ENCODE peak calls at places on chromosomes 6 and 20, in nine cellular contexts. M is G401; B is stimulated activated CD8-positive, alpha-beta memory T cell treated with anti-CD3 and anti-CD28 coated beads, Interleukin-7, amount 100 ng/mL, for 4 hours; P is epithelial cell of prostate; D is activated T-helper 1 cell treated with Interleukin-2 at 50 U/mL for 16 hours; L is pulmonary artery endothelial cell; C is NCI-H1092; H is OCI-LY7; A is left ventricle myocardium inferior. F is an unnamed sample.

GRCh38 chr20:16350465-16350864 is 222.8 kb downstream of the KIF16B start:
- DNase-seq in M (no peak), B (no peak), P (peak; percentile 60), D (no peak), L (no peak), C (no peak), H (no peak), A (no peak), F (no peak)

GRCh38 chr6:67914419-67914818 is 720.7 kb upstream of the ADGRB3 start:
- DNase-seq in M (no peak), B (no peak), P (no peak), D (no peak), L (no peak), C (no peak), H (no peak), A (no peak), F (no peak)

GRCh38 chr6:44655368-44656342 is 268.1 kb downstream of the CDC5L start:
- DNase-seq in M (peak; percentile 40), B (peak; percentile 59), P (no peak), D (peak; percentile 46), L (no peak), C (peak; percentile 4), H (peak; percentile 36), A (peak; percentile 66), F (peak; percentile 80)

GRCh38 chr6:8245736-8246135 is 143.4 kb upstream of the EEF1E1 start:
- DNase-seq in M (no peak), B (no peak), P (no peak), D (no peak), L (no peak), C (peak; percentile 5), H (no peak), A (no peak), F (no peak)

GRCh38 chr20:5402903-5403531 is 86.3 kb upstream of the PROKR2 start:
- DNase-seq in M (no peak), B (no peak), P (no peak), D (no peak), L (no peak), C (peak; percentile 23), H (peak; percentile 46), A (no peak), F (peak; percentile 3)

GRCh38 chr6:51814418-51814817 is 273.0 kb downstream of the PKHD1 start:
- DNase-seq in M (no peak), B (no peak), P (no peak), D (no peak), L (no peak), C (no peak), H (no peak), A (no peak), F (no peak)

GRCh38 chr6:165846123-165846966 is 183.3 kb upstream of the PDE10A start:
- DNase-seq in M (no peak), B (no peak), P (no peak), D (no peak), L (no peak), C (peak; percentile 32), H (no peak), A (no peak), F (peak; percentile 36)

GRCh38 chr6:100134703-100135102 is 140.7 kb upstream of the MCHR2 start:
- DNase-seq in M (no peak), B (no peak), P (no peak), D (no peak), L (no peak), C (no peak), H (no peak), A (no peak), F (no peak)

GRCh38 chr6:137738197-137738596 is 128.9 kb upstream of the TNFAIP3 start:
- DNase-seq in M (no peak), B (no peak), P (no peak), D (no peak), L (no peak), C (no peak), H (no peak), A (no peak), F (no peak)

GRCh38 chr6:116100419-116101297 is at the start of gene NT5DC1:
- DNase-seq in M (peak; percentile 83), B (peak; percentile 81), P (no peak), D (peak; percentile 79), L (peak; percentile 13), C (peak; percentile 61), H (peak; percentile 90), A (peak; percentile 86), F (peak; percentile 80)

GRCh38 chr20:31897541-31897940 is 27.1 kb downstream of the TTLL9 start:
- DNase-seq in M (no peak), B (no peak), P (no peak), D (no peak), L (no peak), C (no peak), H (no peak), A (no peak), F (no peak)

GRCh38 chr6:167799033-167799933 is 27.4 kb upstream of the AFDN start:
- DNase-seq in M (peak; percentile 81), B (no peak), P (no peak), D (no peak), L (no peak), C (peak; percentile 84), H (no peak), A (no peak), F (peak; percentile 43)

GRCh38 chr6:14857501-14857900 is 388.4 kb upstream of the JARID2 start:
- DNase-seq in M (no peak), B (peak; percentile 89), P (no peak), D (peak; percentile 38), L (no peak), C (no peak), H (no peak), A (no peak), F (no peak)

GRCh38 chr6:16334671-16335070 is 96.3 kb downstream of the GMPR start:
- DNase-seq in M (no peak), B (no peak), P (no peak), D (no peak), L (no peak), C (no peak), H (no peak), A (no peak), F (peak; percentile 73)

GRCh38 chr6:157527471-157527907 is 146.5 kb downstream of the ZDHHC14 start:
- DNase-seq in M (no peak), B (no peak), P (no peak), D (no peak), L (peak; percentile 39), C (no peak), H (peak; percentile 14), A (no peak), F (no peak)

GRCh38 chr6:55642366-55642765 is 63.4 kb upstream of the HMGCLL1 start:
- DNase-seq in M (no peak), B (no peak), P (no peak), D (no peak), L (no peak), C (no peak), H (no peak), A (no peak), F (no peak)

GRCh38 chr6:73746776-73747175 is 50.8 kb downstream of the CD109 start:
- DNase-seq in M (no peak), B (no peak), P (no peak), D (no peak), L (no peak), C (no peak), H (no peak), A (no peak), F (no peak)

GRCh38 chr20:50344232-50345071 is 153.8 kb downstream of the CEBPB start:
- DNase-seq in M (no peak), B (no peak), P (no peak), D (no peak), L (no peak), C (no peak), H (peak; percentile 8), A (no peak), F (no peak)

GRCh38 chr6:90294989-90295853 is 1.4 kb downstream of the BACH2 start:
- DNase-seq in M (peak; percentile 41), B (peak; percentile 80), P (no peak), D (peak; percentile 46), L (no peak), C (no peak), H (peak; percentile 70), A (peak; percentile 47), F (peak; percentile 4)

GRCh38 chr6:43771858-43772570 is 2.0 kb downstream of the VEGFA start:
- DNase-seq in M (peak; percentile 63), B (peak; percentile 57), P (no peak), D (peak; percentile 18), L (no peak), C (no peak), H (peak; percentile 82), A (peak; percentile 78), F (peak; percentile 55)

GRCh38 chr6:139370047-139370706 is 4.3 kb downstream of the CITED2 start:
- DNase-seq in M (peak; percentile 95), B (no peak), P (no peak), D (no peak), L (no peak), C (no peak), H (no peak), A (no peak), F (no peak)

GRCh38 chr6:43993881-43994523 is 133.2 kb downstream of the MRPL14 start:
- DNase-seq in M (no peak), B (peak; percentile 37), P (no peak), D (no peak), L (no peak), C (no peak), H (no peak), A (no peak), F (no peak)

GRCh38 chr6:17998003-17998402 is 10.6 kb upstream of the KIF13A start:
- DNase-seq in M (no peak), B (no peak), P (no peak), D (no peak), L (no peak), C (no peak), H (no peak), A (no peak), F (no peak)

GRCh38 chr20:17315491-17316231 is 88.8 kb downstream of the PCSK2 start:
- DNase-seq in M (peak; percentile 55), B (no peak), P (no peak), D (no peak), L (no peak), C (no peak), H (no peak), A (no peak), F (no peak)

GRCh38 chr6:21033575-21034026 is 499.3 kb downstream of the CDKAL1 start:
- DNase-seq in M (no peak), B (no peak), P (peak; percentile 27), D (no peak), L (no peak), C (no peak), H (no peak), A (peak; percentile 32), F (peak; percentile 71)

GRCh38 chr20:51237278-51237677 is 214.4 kb upstream of the KCNG1 start:
- DNase-seq in M (no peak), B (no peak), P (no peak), D (no peak), L (no peak), C (no peak), H (no peak), A (peak; percentile 40), F (no peak)

GRCh38 chr6:85996034-85996375 is 353.3 kb upstream of the SYNCRIP start:
- DNase-seq in M (no peak), B (no peak), P (no peak), D (no peak), L (no peak), C (no peak), H (no peak), A (no peak), F (no peak)

GRCh38 chr20:2509468-2509781 is 710 bp upstream of the ZNF343 start:
- DNase-seq in M (no peak), B (no peak), P (no peak), D (no peak), L (no peak), C (no peak), H (no peak), A (no peak), F (no peak)

GRCh38 chr20:50762435-50763201 is 31.2 kb downstream of the PARD6B start:
- DNase-seq in M (peak; percentile 89), B (no peak), P (peak; percentile 56), D (no peak), L (no peak), C (peak; percentile 92), H (no peak), A (peak; percentile 82), F (peak; percentile 99)

F was measured in MG63.